ENCODE peak calls at places on chromosomes 1 and 21, in ten cellular contexts. One of them, this sample, is unnamed.
A peak's percentile ranks its signal among the peaks of the same experiment; 100 is the strongest.

GRCh38 chr1:226063362-226064167 is 1.0 kb downstream of the H3-3A start:
- DNase-seq in CD8-positive, alpha-beta T cell: peak; percentile 34
- DNase-seq in uterus: peak; percentile 51
- DNase-seq in AG04449: no peak
- DNase-seq in tibial artery: peak; percentile 78
- DNase-seq in H1: no peak
- DNase-seq in upper lobe of right lung: peak; percentile 72
- DNase-seq in ascending aorta: peak; percentile 67
- DNase-seq in esophagus squamous epithelium: no peak
- DNase-seq in cardiac muscle cell: peak; percentile 45
- DNase-seq in this sample: peak; percentile 56

GRCh38 chr1:100912019-100912418 is 16.1 kb downstream of the SLC30A7 start:
- DNase-seq in CD8-positive, alpha-beta T cell: no peak
- DNase-seq in uterus: no peak
- DNase-seq in AG04449: no peak
- DNase-seq in tibial artery: no peak
- DNase-seq in H1: no peak
- DNase-seq in upper lobe of right lung: no peak
- DNase-seq in ascending aorta: no peak
- DNase-seq in esophagus squamous epithelium: no peak
- DNase-seq in cardiac muscle cell: no peak
- DNase-seq in this sample: no peak

GRCh38 chr1:214292317-214292716 is 11.4 kb downstream of the SMYD2 start:
- DNase-seq in CD8-positive, alpha-beta T cell: no peak
- DNase-seq in uterus: no peak
- DNase-seq in AG04449: no peak
- DNase-seq in tibial artery: no peak
- DNase-seq in H1: no peak
- DNase-seq in upper lobe of right lung: no peak
- DNase-seq in ascending aorta: no peak
- DNase-seq in esophagus squamous epithelium: no peak
- DNase-seq in cardiac muscle cell: peak; percentile 55
- DNase-seq in this sample: peak; percentile 63

GRCh38 chr1:162175393-162175792 is 105.9 kb downstream of the NOS1AP start:
- DNase-seq in CD8-positive, alpha-beta T cell: no peak
- DNase-seq in uterus: no peak
- DNase-seq in AG04449: no peak
- DNase-seq in tibial artery: no peak
- DNase-seq in H1: peak; percentile 31
- DNase-seq in upper lobe of right lung: no peak
- DNase-seq in ascending aorta: no peak
- DNase-seq in esophagus squamous epithelium: no peak
- DNase-seq in cardiac muscle cell: peak; percentile 57
- DNase-seq in this sample: no peak

GRCh38 chr1:90919900-90920299 is 101.9 kb downstream of the ZNF644 start:
- DNase-seq in CD8-positive, alpha-beta T cell: no peak
- DNase-seq in uterus: no peak
- DNase-seq in AG04449: no peak
- DNase-seq in tibial artery: no peak
- DNase-seq in H1: no peak
- DNase-seq in upper lobe of right lung: no peak
- DNase-seq in ascending aorta: no peak
- DNase-seq in esophagus squamous epithelium: no peak
- DNase-seq in cardiac muscle cell: peak; percentile 8
- DNase-seq in this sample: peak; percentile 39

GRCh38 chr21:37041706-37042271 is 31.1 kb downstream of the PIGP start:
- DNase-seq in CD8-positive, alpha-beta T cell: no peak
- DNase-seq in uterus: no peak
- DNase-seq in AG04449: no peak
- DNase-seq in tibial artery: no peak
- DNase-seq in H1: no peak
- DNase-seq in upper lobe of right lung: no peak
- DNase-seq in ascending aorta: no peak
- DNase-seq in esophagus squamous epithelium: no peak
- DNase-seq in cardiac muscle cell: no peak
- DNase-seq in this sample: no peak

GRCh38 chr21:44052071-44052829 is 40.1 kb downstream of the TRAPPC10 start:
- DNase-seq in CD8-positive, alpha-beta T cell: no peak
- DNase-seq in uterus: no peak
- DNase-seq in AG04449: no peak
- DNase-seq in tibial artery: peak; percentile 49
- DNase-seq in H1: no peak
- DNase-seq in upper lobe of right lung: no peak
- DNase-seq in ascending aorta: no peak
- DNase-seq in esophagus squamous epithelium: no peak
- DNase-seq in cardiac muscle cell: peak; percentile 6
- DNase-seq in this sample: no peak

GRCh38 chr1:165259706-165260105 is 96.8 kb downstream of the LMX1A start:
- DNase-seq in CD8-positive, alpha-beta T cell: no peak
- DNase-seq in uterus: no peak
- DNase-seq in AG04449: no peak
- DNase-seq in tibial artery: no peak
- DNase-seq in H1: no peak
- DNase-seq in upper lobe of right lung: no peak
- DNase-seq in ascending aorta: no peak
- DNase-seq in esophagus squamous epithelium: no peak
- DNase-seq in cardiac muscle cell: no peak
- DNase-seq in this sample: no peak

GRCh38 chr1:201912832-201913231 is 24.1 kb downstream of the SHISA4 start:
- DNase-seq in CD8-positive, alpha-beta T cell: no peak
- DNase-seq in uterus: peak; percentile 54
- DNase-seq in AG04449: no peak
- DNase-seq in tibial artery: no peak
- DNase-seq in H1: no peak
- DNase-seq in upper lobe of right lung: no peak
- DNase-seq in ascending aorta: peak; percentile 85
- DNase-seq in esophagus squamous epithelium: no peak
- DNase-seq in cardiac muscle cell: peak; percentile 63
- DNase-seq in this sample: peak; percentile 64

GRCh38 chr1:201918343-201918742 is 28.0 kb downstream of the LMOD1 start:
- DNase-seq in CD8-positive, alpha-beta T cell: no peak
- DNase-seq in uterus: no peak
- DNase-seq in AG04449: no peak
- DNase-seq in tibial artery: no peak
- DNase-seq in H1: no peak
- DNase-seq in upper lobe of right lung: no peak
- DNase-seq in ascending aorta: no peak
- DNase-seq in esophagus squamous epithelium: no peak
- DNase-seq in cardiac muscle cell: no peak
- DNase-seq in this sample: no peak

GRCh38 chr1:201914456-201915235 is 25.9 kb downstream of the SHISA4 start:
- DNase-seq in CD8-positive, alpha-beta T cell: no peak
- DNase-seq in uterus: peak; percentile 60
- DNase-seq in AG04449: no peak
- DNase-seq in tibial artery: no peak
- DNase-seq in H1: no peak
- DNase-seq in upper lobe of right lung: no peak
- DNase-seq in ascending aorta: no peak
- DNase-seq in esophagus squamous epithelium: no peak
- DNase-seq in cardiac muscle cell: peak; percentile 72
- DNase-seq in this sample: no peak

GRCh38 chr1:201917362-201918033 is 28.8 kb downstream of the SHISA4 start:
- DNase-seq in CD8-positive, alpha-beta T cell: no peak
- DNase-seq in uterus: peak; percentile 54
- DNase-seq in AG04449: peak; percentile 74
- DNase-seq in tibial artery: peak; percentile 86
- DNase-seq in H1: no peak
- DNase-seq in upper lobe of right lung: no peak
- DNase-seq in ascending aorta: no peak
- DNase-seq in esophagus squamous epithelium: no peak
- DNase-seq in cardiac muscle cell: peak; percentile 95
- DNase-seq in this sample: peak; percentile 90

DNA sequence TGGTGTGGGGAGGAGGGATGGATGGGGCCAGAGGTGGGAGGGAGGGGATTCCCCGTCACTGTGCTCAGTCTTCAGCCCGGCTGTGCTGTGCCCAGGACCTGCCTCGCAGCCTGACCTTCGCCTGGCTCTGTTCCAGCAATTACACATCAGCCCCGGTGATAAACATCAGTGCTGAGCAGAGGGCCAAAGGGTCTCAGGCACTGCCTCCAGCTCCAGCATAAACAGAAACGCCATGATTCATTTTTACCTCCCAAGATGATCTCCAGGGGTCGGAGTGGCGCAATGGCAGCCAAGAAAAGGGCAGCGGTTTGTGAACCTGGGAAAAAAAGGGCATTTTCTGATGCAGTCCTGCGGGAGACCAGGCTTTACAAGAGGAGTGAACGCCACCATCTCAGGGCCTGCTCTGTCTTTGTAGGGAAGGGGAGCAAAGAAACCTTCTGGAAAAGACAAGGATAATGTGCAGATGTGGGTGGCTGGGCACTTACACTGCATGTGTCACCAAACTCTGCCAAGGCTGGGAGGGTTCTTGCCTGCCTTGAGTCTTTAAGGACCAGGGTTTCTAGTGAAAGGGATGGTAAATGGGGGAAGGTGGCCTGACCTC is 28.1 kb downstream of the SHISA4 start:
- DNase-seq in CD8-positive, alpha-beta T cell: no peak
- DNase-seq in uterus: peak; percentile 92
- DNase-seq in AG04449: no peak
- DNase-seq in tibial artery: peak; percentile 97
- DNase-seq in H1: no peak
- DNase-seq in upper lobe of right lung: no peak
- DNase-seq in ascending aorta: peak; percentile 97
- DNase-seq in esophagus squamous epithelium: no peak
- DNase-seq in cardiac muscle cell: peak; percentile 91
- DNase-seq in this sample: peak; percentile 94
- TF ChIP-seq CTCF in CD8-positive, alpha-beta T cell: no peak
- TF ChIP-seq CTCF in uterus: no peak
- TF ChIP-seq CTCF in AG04449: no peak
- TF ChIP-seq CTCF in tibial artery: no peak
- TF ChIP-seq CTCF in H1: no peak
- TF ChIP-seq CTCF in upper lobe of right lung: no peak
- TF ChIP-seq CTCF in ascending aorta: no peak
- TF ChIP-seq CTCF in esophagus squamous epithelium: no peak
- TF ChIP-seq CTCF in cardiac muscle cell: no peak
- TF ChIP-seq CTCF in this sample: no peak

DNA sequence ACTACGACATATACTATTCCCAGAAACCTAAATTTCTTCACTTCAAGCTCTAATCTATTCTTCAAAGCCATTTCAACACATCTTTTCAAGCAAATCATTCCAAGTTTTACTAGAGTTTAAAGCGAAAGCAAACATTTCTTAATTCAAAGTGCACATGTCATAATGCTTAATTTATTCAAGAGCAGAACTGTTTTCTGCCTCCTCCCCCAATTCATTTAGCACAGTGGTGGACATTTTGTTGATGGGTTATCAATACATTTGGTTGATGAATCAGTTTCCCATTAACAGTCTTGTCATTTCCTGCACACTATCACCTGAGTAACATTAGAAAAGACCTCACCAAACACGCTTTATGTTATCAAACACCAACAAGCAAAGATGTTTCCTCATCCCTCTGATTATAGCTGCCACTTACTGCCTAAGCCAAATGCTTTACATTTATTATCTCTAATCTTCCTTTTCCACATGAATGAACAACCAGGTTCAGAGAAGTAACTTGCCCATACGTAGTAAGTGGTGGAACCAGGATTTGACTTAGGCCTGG is 2.0 kb downstream of the SRSF4 start:
- DNase-seq in CD8-positive, alpha-beta T cell: no peak
- DNase-seq in uterus: no peak
- DNase-seq in AG04449: no peak
- DNase-seq in tibial artery: no peak
- DNase-seq in H1: no peak
- DNase-seq in upper lobe of right lung: no peak
- DNase-seq in ascending aorta: no peak
- DNase-seq in esophagus squamous epithelium: no peak
- DNase-seq in cardiac muscle cell: peak; percentile 61
- DNase-seq in this sample: peak; percentile 66
- H3K4me3 ChIP-seq in CD8-positive, alpha-beta T cell: peak overlapping the region; percentile 89
- H3K4me3 ChIP-seq in uterus: peak overlapping the region; percentile 96
- H3K4me3 ChIP-seq in AG04449: peak overlapping the region; percentile 95
- H3K4me3 ChIP-seq in tibial artery: peak overlapping the region; percentile 82
- H3K4me3 ChIP-seq in H1: peak overlapping the region; percentile 95
- H3K4me3 ChIP-seq in upper lobe of right lung: peak overlapping the region; percentile 90
- H3K4me3 ChIP-seq in ascending aorta: peak overlapping the region; percentile 99
- H3K4me3 ChIP-seq in esophagus squamous epithelium: peak overlapping the region; percentile 100
- H3K4me3 ChIP-seq in cardiac muscle cell: peak overlapping the region; percentile 95
- H3K4me3 ChIP-seq in this sample: peak overlapping the region; percentile 97

DNA sequence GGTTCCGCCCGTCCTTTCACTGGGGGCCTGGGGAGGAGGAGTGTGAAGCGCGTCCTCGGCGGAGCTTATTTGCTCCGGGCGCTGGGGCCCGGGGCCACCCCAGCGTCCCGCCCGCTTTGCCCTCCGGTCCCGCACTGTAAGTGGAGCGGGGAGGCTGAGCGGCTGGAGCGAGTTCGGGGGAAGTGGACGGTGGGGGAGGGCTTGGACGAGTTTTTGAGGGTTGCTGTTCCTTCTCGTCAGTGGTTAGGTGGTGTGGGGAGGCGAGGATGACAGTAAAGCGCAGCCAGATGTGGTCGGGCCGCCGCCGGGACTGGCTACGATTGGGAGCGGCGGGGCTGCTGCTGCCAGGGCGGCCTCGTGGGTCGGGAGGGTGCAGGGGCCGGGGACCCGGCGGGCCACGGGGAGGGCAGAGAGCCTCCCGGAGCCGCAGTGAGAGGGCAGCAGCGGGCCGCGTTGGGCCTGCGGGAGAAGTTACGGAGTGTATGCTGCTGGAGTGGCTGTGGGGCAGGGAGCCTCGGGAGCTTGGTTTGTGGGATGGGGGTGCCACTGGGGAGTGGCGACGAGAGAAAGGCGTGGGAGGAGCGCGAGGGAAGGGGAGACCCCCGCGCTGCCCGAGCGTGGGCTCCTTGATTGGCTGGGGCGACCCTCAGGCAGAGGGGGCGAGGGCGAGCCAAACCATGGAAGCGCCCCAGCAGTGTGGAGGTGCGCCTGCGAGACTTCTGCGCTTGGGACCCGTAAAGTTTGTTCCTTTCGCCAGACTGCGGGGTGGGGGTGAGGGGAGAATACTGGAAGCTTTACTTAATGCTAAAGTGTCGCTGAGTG is 2.1 kb downstream of the ADGRL2 start:
- DNase-seq in CD8-positive, alpha-beta T cell: no peak
- DNase-seq in uterus: peak; percentile 61
- DNase-seq in AG04449: no peak
- DNase-seq in tibial artery: peak; percentile 85
- DNase-seq in H1: no peak
- DNase-seq in upper lobe of right lung: peak; percentile 80
- DNase-seq in ascending aorta: peak; percentile 80
- DNase-seq in esophagus squamous epithelium: no peak
- DNase-seq in cardiac muscle cell: peak; percentile 82
- DNase-seq in this sample: peak; percentile 81
- TF ChIP-seq CTCF in CD8-positive, alpha-beta T cell: no peak
- TF ChIP-seq CTCF in uterus: no peak
- TF ChIP-seq CTCF in AG04449: peak; percentile 76
- TF ChIP-seq CTCF in tibial artery: peak; percentile 40
- TF ChIP-seq CTCF in H1: peak; percentile 16
- TF ChIP-seq CTCF in upper lobe of right lung: peak; percentile 43
- TF ChIP-seq CTCF in ascending aorta: peak; percentile 71
- TF ChIP-seq CTCF in esophagus squamous epithelium: peak; percentile 38
- TF ChIP-seq CTCF in cardiac muscle cell: peak; percentile 58
- TF ChIP-seq CTCF in this sample: peak; percentile 48

DNA sequence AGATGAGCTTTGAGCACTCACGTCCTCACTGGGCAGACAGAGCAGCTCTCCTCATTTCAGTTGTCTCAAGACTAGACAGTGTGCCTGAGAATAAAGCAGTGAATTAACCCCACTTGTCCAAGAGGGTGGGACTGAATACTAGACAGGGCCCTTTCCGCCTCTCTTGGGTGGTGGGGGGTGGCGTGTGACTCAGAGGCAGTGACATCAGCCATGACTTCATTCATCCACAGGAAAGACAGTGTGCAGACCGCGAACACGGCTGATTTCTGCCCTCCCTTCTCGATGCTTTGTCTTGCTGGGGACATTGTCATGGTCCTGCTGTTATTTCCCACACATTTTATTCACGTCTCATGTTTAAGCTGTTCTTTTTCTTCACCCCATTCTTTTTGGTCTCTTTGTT is 64.9 kb downstream of the FGGY start:
- DNase-seq in CD8-positive, alpha-beta T cell: no peak
- DNase-seq in uterus: no peak
- DNase-seq in AG04449: no peak
- DNase-seq in tibial artery: no peak
- DNase-seq in H1: no peak
- DNase-seq in upper lobe of right lung: no peak
- DNase-seq in ascending aorta: no peak
- DNase-seq in esophagus squamous epithelium: no peak
- DNase-seq in cardiac muscle cell: peak; percentile 52
- DNase-seq in this sample: peak; percentile 42
- H3K4me3 ChIP-seq in CD8-positive, alpha-beta T cell: no peak overlapping the region
- H3K4me3 ChIP-seq in uterus: no peak overlapping the region
- H3K4me3 ChIP-seq in AG04449: no peak overlapping the region
- H3K4me3 ChIP-seq in tibial artery: no peak overlapping the region
- H3K4me3 ChIP-seq in H1: no peak overlapping the region
- H3K4me3 ChIP-seq in upper lobe of right lung: no peak overlapping the region
- H3K4me3 ChIP-seq in ascending aorta: no peak overlapping the region
- H3K4me3 ChIP-seq in esophagus squamous epithelium: no peak overlapping the region
- H3K4me3 ChIP-seq in cardiac muscle cell: no peak overlapping the region
- H3K4me3 ChIP-seq in this sample: no peak overlapping the region